ENCODE peak calls at places on chromosomes 1 and 21, in seven cellular contexts. Z is lower lobe of right lung; R is mucosa of descending colon; A is epithelial cell of esophagus; L is GM23338; X is CD4-positive, alpha-beta memory T cell; M is right atrium auricular region. K is an unnamed sample.

GRCh38 chr21:25790122-25790951 is 55.6 kb downstream of the GABPA start:
- DNase-seq in X (no peak), R (no peak), M (no peak), Z (no peak), A (peak; percentile 46), L (peak; percentile 52), K (no peak)

GRCh38 chr1:41745022-41745421 is 173.7 kb downstream of the HIVEP3 start:
- DNase-seq in R (no peak), X (no peak), A (no peak), Z (no peak), L (no peak), M (no peak), K (no peak)

GRCh38 chr1:230104395-230105244 is 37.6 kb downstream of the GALNT2 start:
- DNase-seq in Z (peak; percentile 97), A (peak; percentile 99), X (peak; percentile 27), R (peak; percentile 90), M (peak; percentile 99), L (peak; percentile 45), K (no peak)

GRCh38 chr1:115717541-115717940 is 51.0 kb downstream of the CASQ2 start:
- DNase-seq in Z (peak; percentile 53), X (no peak), R (peak; percentile 46), A (peak; percentile 57), M (no peak), L (peak; percentile 79), K (peak; percentile 33)

GRCh38 chr1:13498553-13498952 is 15.2 kb downstream of the LRRC38 start:
- DNase-seq in M (no peak), Z (no peak), R (no peak), A (no peak), L (peak; percentile 62), X (no peak), K (no peak)

GRCh38 chr1:17460265-17460664 is 20.8 kb upstream of the RCC2 start:
- DNase-seq in Z (no peak), M (no peak), X (no peak), A (peak; percentile 99), L (no peak), R (no peak), K (no peak)

GRCh38 chr1:84712288-84712874 is 22.1 kb upstream of the SSX2IP start:
- DNase-seq in R (no peak), Z (no peak), L (no peak), M (no peak), A (no peak), X (no peak), K (no peak)

GRCh38 chr1:76864383-76864782 is 2.9 kb upstream of the ST6GALNAC5 start:
- DNase-seq in M (no peak), L (peak; percentile 23), R (no peak), X (no peak), Z (no peak), A (no peak), K (no peak)

GRCh38 chr1:76330993-76331603 is 256.6 kb downstream of the ST6GALNAC3 start:
- DNase-seq in R (no peak), A (peak; percentile 75), X (peak; percentile 36), L (peak; percentile 82), Z (no peak), M (no peak), K (peak; percentile 25)

GRCh38 chr1:81596341-81596740 is 204.4 kb upstream of the ADGRL2 start:
- DNase-seq in R (no peak), L (no peak), M (no peak), A (no peak), X (no peak), Z (no peak), K (no peak)

GRCh38 chr21:35796834-35797233 is 263.5 kb downstream of the SETD4 start:
- DNase-seq in A (no peak), R (no peak), M (no peak), Z (no peak), X (no peak), L (no peak), K (no peak)

GRCh38 chr1:159924025-159924790 is 1.1 kb downstream of the TAGLN2 start:
- DNase-seq in Z (peak; percentile 94), R (peak; percentile 91), X (peak; percentile 82), M (peak; percentile 95), L (peak; percentile 54), A (peak; percentile 91), K (no peak)

GRCh38 chr1:94408104-94408503 is 10.1 kb upstream of the ABCD3 start:
- DNase-seq in A (no peak), M (no peak), Z (no peak), L (peak; percentile 47), X (no peak), R (no peak), K (no peak)

GRCh38 chr1:165116732-165117131 is 239.8 kb downstream of the LMX1A start:
- DNase-seq in L (no peak), X (no peak), Z (no peak), M (no peak), A (peak; percentile 96), R (no peak), K (no peak)

GRCh38 chr1:178506669-178507068 is 6.2 kb upstream of the TEX35 start:
- DNase-seq in A (no peak), X (no peak), Z (no peak), M (no peak), R (no peak), L (no peak), K (no peak)

GRCh38 chr21:34762761-34763160 is 94.0 kb downstream of the CLIC6 start:
- DNase-seq in Z (no peak), L (peak; percentile 2), X (no peak), R (no peak), M (no peak), A (no peak), K (no peak)

GRCh38 chr21:43362306-43362927 is 64.5 kb downstream of the SIK1 start:
- DNase-seq in X (peak; percentile 84), L (peak; percentile 59), A (peak; percentile 68), R (peak; percentile 63), M (peak; percentile 88), Z (peak; percentile 71), K (no peak)

DNA sequence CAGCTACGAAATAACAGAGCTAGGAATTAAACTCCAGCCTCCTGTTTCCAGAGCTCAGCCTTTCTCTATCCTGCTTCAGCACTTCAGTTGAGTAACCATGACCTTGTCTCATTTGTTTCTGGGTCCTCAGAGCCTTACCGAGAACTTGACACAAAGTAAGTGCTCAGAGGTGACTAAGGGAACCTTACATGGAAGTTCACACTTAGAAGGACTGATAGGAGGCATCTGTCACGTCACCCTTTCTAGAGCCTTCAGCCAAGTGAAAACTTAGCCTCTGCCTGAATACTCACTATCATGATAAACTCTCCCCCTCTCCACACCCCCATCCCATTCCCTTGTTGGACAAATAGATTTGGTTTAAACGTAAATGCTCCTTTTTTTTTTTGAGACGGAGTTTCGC is 9.8 kb upstream of the LUZP1 start:
- DNase-seq in R (no peak), Z (no peak), X (no peak), L (no peak), A (no peak), M (no peak), K (no peak)
- H3K4me3 ChIP-seq in R (no peak overlapping the region), Z (no peak overlapping the region), X (no peak overlapping the region), L (peak overlapping the region; percentile 76), A (no peak overlapping the region), M (peak overlapping the region; percentile 51), K (no peak overlapping the region)

DNA sequence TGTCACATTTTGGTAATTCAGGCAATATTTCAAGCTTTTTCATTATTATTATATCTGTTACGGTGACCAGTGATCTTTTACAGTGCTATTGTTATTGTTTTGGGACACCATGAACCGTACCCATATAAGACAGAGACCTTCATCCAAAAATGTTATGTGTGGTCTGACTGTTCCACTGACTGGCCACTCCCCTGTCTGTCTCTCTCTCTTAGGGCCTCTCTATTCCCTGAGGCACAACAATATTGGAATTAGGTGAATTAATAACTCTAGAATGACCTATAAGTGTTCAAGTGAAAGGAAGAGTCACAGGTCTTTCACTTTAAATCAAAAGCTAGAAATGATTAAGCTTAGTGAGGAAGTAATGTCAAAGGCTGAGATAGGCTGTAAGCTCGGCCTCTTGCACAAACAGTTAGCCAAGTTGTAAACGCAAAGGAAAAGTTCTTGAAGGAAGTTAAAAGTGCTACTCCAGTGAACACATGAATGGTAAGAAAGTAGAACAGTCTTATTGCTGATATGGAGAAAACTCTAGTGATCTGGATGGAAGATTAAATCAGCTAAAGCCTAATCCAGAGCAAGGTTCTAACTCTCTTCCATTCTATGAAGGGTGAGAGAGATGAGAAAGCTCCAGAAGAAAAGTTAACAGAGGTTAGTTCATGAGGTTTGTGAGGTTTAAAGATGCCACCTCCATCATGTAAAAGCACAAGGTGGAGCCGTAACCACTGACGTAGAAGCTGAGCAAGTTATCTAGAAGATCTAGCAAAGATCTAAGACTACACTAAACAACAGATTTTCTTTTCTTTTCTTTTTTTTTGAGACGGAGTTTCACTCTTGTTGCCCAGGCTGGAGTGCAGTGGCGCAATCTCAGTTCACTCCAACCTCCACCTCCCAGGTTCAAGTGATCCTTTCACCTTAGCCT is 19.7 kb upstream of the DIPK1A start:
- DNase-seq in R (no peak), X (peak; percentile 85), M (no peak), A (no peak), Z (no peak), L (no peak), K (no peak)
- H3K4me3 ChIP-seq in R (no peak overlapping the region), X (no peak overlapping the region), M (no peak overlapping the region), A (no peak overlapping the region), Z (no peak overlapping the region), L (no peak overlapping the region), K (no peak overlapping the region)

DNA sequence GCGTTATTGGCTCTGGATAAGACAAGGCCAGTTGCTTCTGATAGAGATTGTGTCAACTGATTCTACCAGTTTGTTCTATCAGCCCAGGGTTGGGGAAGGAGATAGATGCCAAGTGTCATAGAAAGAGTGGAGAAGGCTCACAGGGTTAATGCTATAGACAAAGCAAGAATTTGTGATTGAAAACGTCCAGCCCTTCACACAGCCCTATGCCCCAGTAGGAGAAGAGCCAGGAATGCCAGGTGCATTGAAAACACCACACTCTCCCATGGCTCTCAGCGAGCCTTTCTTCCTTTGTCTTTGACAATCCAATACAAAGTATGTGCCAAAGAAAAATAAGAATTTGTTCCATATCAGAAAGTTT is 505.0 kb downstream of the PLPP3 start:
- DNase-seq in R (no peak), M (no peak), Z (no peak), X (no peak), A (no peak), L (no peak), K (no peak)
- H3K4me3 ChIP-seq in R (no peak overlapping the region), M (no peak overlapping the region), Z (no peak overlapping the region), X (no peak overlapping the region), A (no peak overlapping the region), L (no peak overlapping the region), K (no peak overlapping the region)

GRCh38 chr1:38446936-38447335 is 400.3 kb upstream of the POU3F1 start:
- DNase-seq in Z (no peak), A (no peak), R (no peak), X (no peak), M (no peak), L (no peak), K (no peak)

GRCh38 chr1:38444770-38445442 is 398.3 kb upstream of the POU3F1 start:
- DNase-seq in X (no peak), Z (no peak), M (no peak), L (no peak), R (no peak), A (no peak), K (no peak)

GRCh38 chr1:38440402-38440801 is 393.8 kb upstream of the POU3F1 start:
- DNase-seq in A (no peak), M (no peak), R (no peak), L (no peak), X (no peak), Z (no peak), K (no peak)

DNA sequence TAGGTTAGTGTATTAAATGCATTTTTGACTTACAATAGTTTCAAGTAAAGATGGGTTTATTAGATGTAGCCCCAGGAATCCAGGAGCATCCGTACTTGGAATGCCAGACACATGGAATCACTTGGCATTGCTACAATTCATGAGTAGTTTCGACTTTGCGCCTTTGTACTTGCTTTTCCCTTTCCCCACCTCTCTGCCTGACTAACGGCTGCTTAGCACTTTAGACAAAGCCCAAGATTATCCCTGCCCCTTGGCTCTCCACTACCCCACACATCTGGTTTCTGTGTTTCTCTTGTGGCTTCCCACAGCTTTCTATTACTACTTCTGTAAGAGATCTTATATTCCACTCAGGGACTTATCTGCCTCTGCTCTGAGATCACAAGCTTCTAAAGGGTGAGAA is 397.7 kb upstream of the POU3F1 start:
- DNase-seq in A (peak; percentile 26), R (no peak), Z (no peak), M (no peak), X (no peak), L (no peak), K (no peak)
- H3K4me3 ChIP-seq in A (no peak overlapping the region), R (no peak overlapping the region), Z (no peak overlapping the region), M (no peak overlapping the region), X (no peak overlapping the region), L (no peak overlapping the region), K (no peak overlapping the region)